ENCODE peak calls at places on chromosome 17, in four cellular contexts. I is effector memory CD8-positive, alpha-beta T cell; H is left colon; T is activated T-helper 1 cell treated with anti-CD3 and anti-CD28 coated beads, Interleukin-2, amount 50 U/mL, for 16 hours. B is an unnamed sample.

GRCh38 chr17:51234162-51234561 is 25.7 kb downstream of the MBTD1 start:
- DNase-seq in I (no peak), H (no peak), T (no peak), B (no peak)

GRCh38 chr17:2368383-2368782 is 31.1 kb downstream of the SGSM2 start:
- DNase-seq in I (no peak), H (no peak), T (no peak), B (no peak)

GRCh38 chr17:50507871-50508572 is at the start of gene MYCBPAP:
- DNase-seq in I (peak), H (peak), T (peak), B (peak)

GRCh38 chr17:30074726-30075125 is 41.9 kb upstream of the NSRP1 start:
- DNase-seq in I (no peak), H (no peak), T (no peak), B (no peak)

GRCh38 chr17:77508047-77508715 is 367.4 kb downstream of the SEC14L1 start:
- DNase-seq in I (no peak), H (no peak), T (no peak), B (no peak)

GRCh38 chr17:7834554-7834890 is 505 bp downstream of the KDM6B start:
- DNase-seq in I (no peak), H (peak), T (no peak), B (no peak)

GRCh38 chr17:39118674-39119419 is 32.6 kb downstream of the PLXDC1 start:
- DNase-seq in I (no peak), H (no peak), T (no peak), B (no peak)

GRCh38 chr17:30211371-30211770 is 24.1 kb downstream of the SLC6A4 start:
- DNase-seq in I (peak), H (no peak), T (no peak), B (no peak)

GRCh38 chr17:18198530-18198929 is 14.9 kb downstream of the ALKBH5 start:
- DNase-seq in I (no peak), H (no peak), T (no peak), B (no peak)

GRCh38 chr17:1644493-1645206 is 882 bp downstream of the SCARF1 start:
- DNase-seq in I (no peak), H (no peak), T (no peak), B (no peak)

GRCh38 chr17:79746955-79747507 is 16.3 kb downstream of the ENPP7 start:
- DNase-seq in I (no peak), H (no peak), T (no peak), B (no peak)

GRCh38 chr17:82242977-82243647 is 14.3 kb downstream of the SLC16A3 start:
- DNase-seq in I (no peak), H (peak), T (no peak), B (peak)

GRCh38 chr17:27471321-27472269 is 15.3 kb downstream of the KSR1 start:
- DNase-seq in I (peak), H (no peak), T (peak), B (peak)

GRCh38 chr17:7119314-7119713 is 4.7 kb upstream of the ASGR2 start:
- DNase-seq in I (no peak), H (no peak), T (no peak), B (no peak)

GRCh38 chr17:2940352-2940751 is 123.1 kb downstream of the OR1D5 start:
- DNase-seq in I (no peak), H (peak), T (no peak), B (no peak)

GRCh38 chr17:40301315-40301714 is 7.7 kb upstream of the RARA start:
- DNase-seq in I (no peak), H (peak), T (no peak), B (no peak)

GRCh38 chr17:81388612-81389367 is 6.5 kb upstream of the BAHCC1 start:
- DNase-seq in I (no peak), H (no peak), T (no peak), B (no peak)

GRCh38 chr17:55770220-55770870 is 19.5 kb downstream of the PCTP start:
- DNase-seq in I (no peak), H (no peak), T (no peak), B (peak)

GRCh38 chr17:8622191-8622590 is 8.3 kb downstream of the MYH10 start:
- DNase-seq in I (no peak), H (no peak), T (no peak), B (no peak)

GRCh38 chr17:77995146-77995852 is 36.8 kb downstream of the TNRC6C start:
- DNase-seq in I (no peak), H (no peak), T (no peak), B (no peak)

GRCh38 chr17:36544049-36544319 is 735 bp upstream of the GGNBP2 start:
- DNase-seq in I (no peak), H (peak), T (no peak), B (peak)

GRCh38 chr17:76467809-76468633 is 618 bp downstream of the AANAT start:
- DNase-seq in I (no peak), H (no peak), T (no peak), B (no peak)

GRCh38 chr17:17412331-17412730 is 64.5 kb upstream of the MED9 start:
- DNase-seq in I (no peak), H (no peak), T (no peak), B (peak)

GRCh38 chr17:80593171-80593570 is 48.5 kb downstream of the RPTOR start:
- DNase-seq in I (no peak), H (no peak), T (no peak), B (no peak)

GRCh38 chr17:82892869-82893565 is 53.2 kb upstream of the ZNF750 start:
- DNase-seq in I (peak), H (no peak), T (peak), B (no peak)

GRCh38 chr17:79010304-79010646 is 711 bp upstream of the CANT1 start:
- DNase-seq in I (no peak), H (no peak), T (no peak), B (no peak)

GRCh38 chr17:39110435-39111136 is 40.9 kb downstream of the PLXDC1 start:
- DNase-seq in I (no peak), H (no peak), T (no peak), B (no peak)

GRCh38 chr17:78767806-78768205 is 14.3 kb downstream of the CYTH1 start:
- DNase-seq in I (no peak), H (no peak), T (no peak), B (no peak)

GRCh38 chr17:17760872-17761550 is 75.8 kb downstream of the SREBF1 start:
- DNase-seq in I (no peak), H (no peak), T (no peak), B (no peak)

GRCh38 chr17:63356275-63356905 is 89.7 kb downstream of the CYB561 start:
- DNase-seq in I (no peak), H (no peak), T (no peak), B (peak)

GRCh38 chr17:80629298-80630028 is 84.8 kb downstream of the RPTOR start:
- DNase-seq in I (no peak), H (no peak), T (no peak), B (no peak)

GRCh38 chr17:16920628-16921020 is 51.3 kb downstream of the TNFRSF13B start:
- DNase-seq in I (no peak), H (no peak), T (no peak), B (no peak)

GRCh38 chr17:72677714-72678390 is 414.6 kb downstream of the SLC39A11 start:
- DNase-seq in I (no peak), H (no peak), T (no peak), B (peak)

GRCh38 chr17:56914641-56915263 is 903 bp upstream of the TRIM25 start:
- DNase-seq in I (no peak), H (no peak), T (no peak), B (no peak)

GRCh38 chr17:17104494-17104893 is 62.2 kb downstream of the MPRIP start:
- DNase-seq in I (no peak), H (no peak), T (no peak), B (no peak)

B was measured in astrocyte.